ENCODE peak calls at places on chromosome 18, in nine cellular contexts. U is Peyer's patch; L is AG10803; B is transverse colon; S is epithelial cell of esophagus; Q is psoas muscle; D is thoracic aorta; C is astrocyte of the spinal cord; K is CD8-positive, alpha-beta T cell. G is an unnamed sample.

GRCh38 chr18:3682061-3682460 is 232.1 kb downstream of the TGIF1 start:
- DNase-seq in U (no peak), L (no peak), B (no peak), S (no peak), Q (no peak), D (no peak), C (no peak), K (no peak), G (no peak)

GRCh38 chr18:46660955-46661749 is 4.1 kb upstream of the LOXHD1 start:
- DNase-seq in U (no peak), L (peak; percentile 41), B (no peak), S (no peak), Q (no peak), D (no peak), C (peak; percentile 8), K (no peak), G (no peak)

GRCh38 chr18:37483221-37483971 is 82.2 kb downstream of the CELF4 start:
- DNase-seq in U (no peak), L (peak; percentile 2), B (no peak), S (peak; percentile 36), Q (no peak), D (no peak), C (peak; percentile 12), K (no peak), G (no peak)

GRCh38 chr18:34222025-34222395 is 2.7 kb downstream of the NOL4 start:
- DNase-seq in U (no peak), L (no peak), B (no peak), S (no peak), Q (no peak), D (no peak), C (peak; percentile 3), K (no peak), G (no peak)

GRCh38 chr18:42649636-42650035 is 465.8 kb downstream of the RIT2 start:
- DNase-seq in U (no peak), L (no peak), B (no peak), S (peak; percentile 9), Q (no peak), D (no peak), C (peak; percentile 47), K (no peak), G (no peak)

GRCh38 chr18:44592639-44593038 is 88.0 kb upstream of the SETBP1 start:
- DNase-seq in U (no peak), L (peak; percentile 58), B (no peak), S (peak; percentile 35), Q (no peak), D (no peak), C (peak; percentile 70), K (no peak), G (no peak)

GRCh38 chr18:41052625-41053024 is 902.4 kb upstream of the PIK3C3 start:
- DNase-seq in U (no peak), L (no peak), B (no peak), S (no peak), Q (no peak), D (no peak), C (no peak), K (no peak), G (no peak)

GRCh38 chr18:73240899-73241298 is 373.1 kb upstream of the NETO1 start:
- DNase-seq in U (no peak), L (no peak), B (no peak), S (no peak), Q (no peak), D (no peak), C (no peak), K (no peak), G (no peak)

GRCh38 chr18:80033181-80034067 is 810 bp upstream of the RBFA start:
- DNase-seq in U (no peak), L (peak; percentile 50), B (no peak), S (peak; percentile 30), Q (no peak), D (peak; percentile 29), C (no peak), K (no peak), G (no peak)

GRCh38 chr18:31878358-31878757 is 64.6 kb downstream of the TRAPPC8 start:
- DNase-seq in U (no peak), L (no peak), B (no peak), S (no peak), Q (no peak), D (no peak), C (no peak), K (no peak), G (no peak)

GRCh38 chr18:34870916-34871315 is 160.8 kb downstream of the DTNA start:
- DNase-seq in U (no peak), L (no peak), B (no peak), S (no peak), Q (no peak), D (no peak), C (no peak), K (no peak), G (no peak)

GRCh38 chr18:46917108-46917807 is at the start of the genes KATNAL2 and PIAS2:
- DNase-seq in U (peak; percentile 92), L (peak; percentile 65), B (peak; percentile 83), S (peak; percentile 77), Q (peak; percentile 82), D (peak; percentile 11), C (peak; percentile 74), K (peak; percentile 62), G (peak; percentile 80)

GRCh38 chr18:31983020-31983419 is 35.6 kb upstream of the RNF125 start:
- DNase-seq in U (peak; percentile 79), L (no peak), B (peak; percentile 45), S (no peak), Q (no peak), D (no peak), C (no peak), K (no peak), G (peak; percentile 21)

GRCh38 chr18:67511840-67512239 is 4.7 kb downstream of the DSEL start:
- DNase-seq in U (no peak), L (no peak), B (no peak), S (no peak), Q (no peak), D (no peak), C (no peak), K (no peak), G (no peak)
- H3K4me3 ChIP-seq in U (no peak overlapping the region), L (no peak overlapping the region), B (no peak overlapping the region), S (no peak overlapping the region), Q (no peak overlapping the region), D (no peak overlapping the region), C (no peak overlapping the region), K (no peak overlapping the region), G (no peak overlapping the region)

GRCh38 chr18:10514082-10514481 is 11.7 kb upstream of the NAPG start:
- DNase-seq in U (no peak), L (no peak), B (no peak), S (no peak), Q (no peak), D (no peak), C (no peak), K (no peak), G (no peak)
- H3K4me3 ChIP-seq in U (no peak overlapping the region), L (no peak overlapping the region), B (no peak overlapping the region), S (no peak overlapping the region), Q (no peak overlapping the region), D (no peak overlapping the region), C (no peak overlapping the region), K (no peak overlapping the region), G (no peak overlapping the region)

GRCh38 chr18:49014605-49015267 is 64.0 kb upstream of the SMAD7 start:
- DNase-seq in U (no peak), L (no peak), B (no peak), S (no peak), Q (no peak), D (no peak), C (no peak), K (no peak), G (no peak)
- H3K4me3 ChIP-seq in U (no peak overlapping the region), L (no peak overlapping the region), B (no peak overlapping the region), S (no peak overlapping the region), Q (no peak overlapping the region), D (no peak overlapping the region), C (no peak overlapping the region), K (no peak overlapping the region), G (no peak overlapping the region)

DNA sequence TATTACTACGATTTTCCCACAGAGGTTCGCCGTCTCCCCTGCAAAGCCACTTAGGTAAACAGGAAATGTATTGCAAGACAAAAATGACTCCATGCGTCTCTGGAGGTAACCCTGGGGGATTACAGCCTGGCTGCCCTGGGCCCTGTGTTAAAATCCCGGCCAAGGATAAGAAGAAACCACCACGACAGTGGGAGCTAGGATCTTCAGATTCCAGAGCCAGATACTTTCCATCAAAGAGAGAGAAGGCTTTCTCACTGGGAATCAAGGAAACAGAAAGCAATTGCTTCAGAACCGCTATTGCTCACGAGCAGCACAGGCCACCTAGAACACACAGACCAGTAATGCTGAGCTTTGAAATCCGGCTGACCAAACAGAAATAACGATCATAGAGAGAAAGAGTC is 97.9 kb upstream of the ZNF516 start:
- DNase-seq in U (no peak), L (no peak), B (no peak), S (peak; percentile 20), Q (no peak), D (no peak), C (no peak), K (no peak), G (no peak)
- H3K4me3 ChIP-seq in U (no peak overlapping the region), L (no peak overlapping the region), B (no peak overlapping the region), S (no peak overlapping the region), Q (no peak overlapping the region), D (no peak overlapping the region), C (no peak overlapping the region), K (no peak overlapping the region), G (no peak overlapping the region)

G was measured in left ventricle myocardium inferior.